ENCODE peak calls at places on chromosomes 1 and 21, in seven cellular contexts. X, L, W, O, P, U and I are unnamed samples.

GRCh38 chr1:247857069-247857985 is at the start of gene TRIM58:
- DNase-seq in X (no peak), O (no peak), W (no peak), L (no peak), P (peak), U (peak), I (no peak)

GRCh38 chr21:46038871-46039397 is 57.4 kb downstream of the COL6A1 start:
- DNase-seq in X (peak), O (peak), L (no peak), W (peak), P (peak), U (no peak), I (no peak)

GRCh38 chr1:40185951-40186864 is 25.0 kb downstream of the RLF start:
- DNase-seq in O (no peak), X (peak), P (peak), L (no peak), U (peak), W (peak), I (no peak)

GRCh38 chr1:169109561-169110134 is 3.2 kb downstream of the ATP1B1 start:
- DNase-seq in X (peak), P (peak), O (no peak), W (peak), U (no peak), L (no peak), I (no peak)

GRCh38 chr1:27296773-27297214 is 25.2 kb upstream of the TMEM222 start:
- DNase-seq in L (no peak), P (peak), W (peak), X (peak), O (peak), U (no peak), I (peak)

GRCh38 chr21:42526379-42526727 is 12.7 kb downstream of the SLC37A1 start:
- DNase-seq in X (no peak), O (no peak), L (no peak), W (no peak), P (no peak), U (no peak), I (no peak)

GRCh38 chr1:221706191-221706590 is 35.7 kb downstream of the DUSP10 start:
- DNase-seq in U (no peak), P (no peak), L (no peak), W (no peak), O (no peak), X (no peak), I (no peak)

GRCh38 chr1:174769961-174770549 is 229.7 kb upstream of the CACYBP start:
- DNase-seq in W (peak), P (peak), U (peak), X (peak), O (no peak), L (peak), I (no peak)

GRCh38 chr21:33384851-33385331 is 18.3 kb upstream of the IFNGR2 start:
- DNase-seq in W (no peak), P (no peak), O (no peak), U (no peak), X (peak), L (no peak), I (no peak)

GRCh38 chr1:156421062-156421938 is 52.3 kb downstream of the RHBG start:
- DNase-seq in O (peak), X (peak), P (peak), U (peak), L (no peak), W (peak), I (peak)

GRCh38 chr1:21251773-21252471 is 38.3 kb downstream of the ECE1 start:
- DNase-seq in W (peak), U (no peak), O (peak), P (peak), X (peak), L (peak), I (no peak)

GRCh38 chr1:42941640-42942330 is 16.9 kb downstream of the SLC2A1 start:
- DNase-seq in U (no peak), P (peak), W (peak), O (peak), L (peak), X (peak), I (peak)

GRCh38 chr21:44765231-44766013 is 36.2 kb downstream of the UBE2G2 start:
- DNase-seq in U (no peak), X (no peak), W (peak), P (no peak), O (no peak), L (no peak), I (no peak)

GRCh38 chr1:13892141-13892670 is 192.2 kb downstream of the PRDM2 start:
- DNase-seq in X (no peak), P (no peak), O (no peak), U (no peak), W (peak), L (no peak), I (no peak)

GRCh38 chr1:16981269-16981849 is 939 bp upstream of the MFAP2 start:
- DNase-seq in X (peak), L (peak), P (peak), O (no peak), W (peak), U (no peak), I (no peak)

GRCh38 chr1:5198328-5198727 is 543.9 kb downstream of the AJAP1 start:
- DNase-seq in O (no peak), U (no peak), L (no peak), P (no peak), X (no peak), W (no peak), I (no peak)

GRCh38 chr1:204406621-204407020 is 5.0 kb downstream of the PPP1R15B start:
- DNase-seq in P (no peak), O (no peak), W (no peak), X (no peak), U (no peak), L (no peak), I (no peak)

GRCh38 chr1:203300441-203301330 is 4.6 kb upstream of the BTG2 start:
- DNase-seq in O (no peak), X (no peak), W (no peak), U (no peak), L (no peak), P (no peak), I (no peak)

GRCh38 chr1:99461499-99461898 is 184.4 kb upstream of the PALMD start:
- DNase-seq in U (no peak), O (no peak), L (no peak), W (no peak), P (no peak), X (no peak), I (no peak)

GRCh38 chr1:150507912-150508864 is at the start of gene ECM1:
- DNase-seq in O (peak), W (peak), P (peak), U (no peak), X (peak), L (no peak), I (no peak)

GRCh38 chr1:3753656-3754454 is 1.6 kb downstream of the CCDC27 start:
- DNase-seq in O (no peak), P (no peak), L (no peak), U (no peak), W (no peak), X (no peak), I (no peak)

GRCh38 chr1:79741720-79742421 is 735.3 kb upstream of the ADGRL4 start:
- DNase-seq in O (no peak), W (no peak), X (no peak), U (peak), L (no peak), P (no peak), I (no peak)

GRCh38 chr1:37471345-37472231 is 2.8 kb upstream of the ZC3H12A start:
- DNase-seq in U (no peak), W (peak), X (peak), P (peak), O (peak), L (no peak), I (no peak)

GRCh38 chr1:228455715-228456114 is 31.5 kb upstream of the RNF187 start:
- DNase-seq in X (peak), P (peak), O (no peak), U (no peak), W (peak), L (no peak), I (no peak)
- TF ChIP-seq CTCF in X (peak), P (peak), O (no peak), U (peak), W (peak), L (peak), I (no peak)

DNA sequence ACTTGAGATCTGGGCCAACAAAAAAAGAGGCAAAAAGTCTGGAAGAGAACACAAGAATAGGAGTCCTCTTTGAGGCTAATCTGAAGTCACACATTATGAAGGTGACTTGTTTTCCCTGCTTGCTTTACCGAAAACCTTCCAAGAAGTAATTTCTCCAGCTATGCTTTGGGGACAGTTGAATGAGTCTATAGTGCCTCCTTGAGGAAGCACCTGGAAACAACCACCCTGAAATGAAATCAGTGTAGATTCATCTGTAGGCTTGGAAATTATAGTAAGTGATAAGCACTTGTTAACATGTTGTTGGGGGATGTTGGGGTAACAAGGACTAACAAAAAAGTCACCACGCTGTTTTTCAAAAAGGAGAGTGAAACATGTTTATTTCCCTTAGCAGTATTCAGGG is 23.4 kb upstream of the RPTN start:
- DNase-seq in P (peak), U (no peak), O (no peak), W (peak), X (no peak), L (no peak), I (no peak)
- TF ChIP-seq CTCF in P (peak), U (peak), O (peak), W (peak), X (peak), L (peak), I (no peak)

GRCh38 chr1:155324717-155325595 is 4.3 kb downstream of the RUSC1 start:
- DNase-seq in W (peak), P (peak), X (peak), U (peak), L (no peak), O (no peak), I (no peak)
- TF ChIP-seq CTCF in W (peak), P (peak), X (peak), U (peak), L (peak), O (peak), I (no peak)

DNA sequence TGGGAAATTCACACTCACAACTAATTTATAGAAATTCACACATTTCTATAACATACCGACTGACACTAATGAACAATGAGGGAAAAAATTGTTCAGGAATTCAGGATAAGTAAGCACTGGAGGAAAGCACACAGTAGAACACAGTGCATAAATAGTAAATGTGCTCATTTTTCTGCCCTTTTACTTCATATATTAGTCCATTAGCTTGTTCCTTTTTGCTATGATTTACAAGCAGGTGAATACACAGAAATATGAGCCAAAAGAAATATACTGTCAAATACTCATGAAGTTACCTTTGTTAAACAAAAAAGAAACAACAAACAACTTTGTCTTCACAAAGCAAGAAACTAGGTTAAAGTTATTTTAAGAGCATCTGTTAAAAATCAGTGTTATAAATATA is 11.3 kb downstream of the NRIP1 start:
- DNase-seq in P (no peak), U (no peak), O (no peak), W (no peak), L (no peak), X (no peak), I (no peak)
- TF ChIP-seq CTCF in P (no peak), U (no peak), O (no peak), W (no peak), L (no peak), X (no peak), I (no peak)

GRCh38 chr1:46802901-46803574 is 4.2 kb downstream of the CYP4B1 start:
- DNase-seq in U (no peak), W (no peak), L (no peak), O (no peak), P (no peak), X (no peak), I (no peak)

GRCh38 chr1:46798820-46799219 is at the start of gene CYP4B1:
- DNase-seq in X (no peak), O (no peak), W (no peak), U (no peak), L (no peak), P (no peak), I (no peak)

GRCh38 chr1:46802081-46802480 is 3.2 kb downstream of the CYP4B1 start:
- DNase-seq in X (no peak), U (no peak), O (no peak), L (no peak), P (no peak), W (no peak), I (no peak)

GRCh38 chr1:46801323-46802055 is 2.6 kb downstream of the CYP4B1 start:
- DNase-seq in W (no peak), U (no peak), P (no peak), L (no peak), O (no peak), X (no peak), I (no peak)

GRCh38 chr1:46800742-46801141 is 1.9 kb downstream of the CYP4B1 start:
- DNase-seq in P (no peak), X (no peak), O (no peak), U (no peak), W (no peak), L (no peak), I (no peak)
- TF ChIP-seq CTCF in P (no peak), X (no peak), O (no peak), U (no peak), W (no peak), L (no peak), I (no peak)

GRCh38 chr1:186722711-186723309 is 42.6 kb upstream of the PTGS2 start:
- DNase-seq in U (no peak), O (no peak), W (peak), P (peak), L (peak), X (peak), I (no peak)
- TF ChIP-seq CTCF in U (peak), O (peak), W (peak), P (peak), L (peak), X (peak), I (no peak)

GRCh38 chr1:53197301-53198205 is 929 bp downstream of the CPT2 start:
- DNase-seq in P (peak), O (no peak), L (no peak), W (peak), X (no peak), U (no peak), I (no peak)

GRCh38 chr1:53198241-53198651 is 1.6 kb downstream of the CPT2 start:
- DNase-seq in X (no peak), L (peak), U (no peak), W (peak), P (peak), O (no peak), I (no peak)

GRCh38 chr1:53195913-53196484 is 625 bp upstream of the CPT2 start:
- DNase-seq in X (no peak), U (no peak), P (no peak), L (no peak), O (no peak), W (no peak), I (no peak)

GRCh38 chr1:53195211-53195909 is 1.3 kb upstream of the CPT2 start:
- DNase-seq in L (no peak), O (no peak), U (no peak), W (no peak), X (no peak), P (no peak), I (no peak)

GRCh38 chr1:53196485-53197271 is at the start of gene CPT2:
- DNase-seq in O (peak), X (peak), W (peak), L (peak), U (peak), P (peak), I (peak)
- TF ChIP-seq CTCF in O (peak), X (peak), W (no peak), L (no peak), U (no peak), P (peak), I (no peak)